ENCODE peak calls at places on chromosomes 4 and X, in four cellular contexts. J is heart left ventricle, A is AG10803, Q is H7. I is an unnamed sample.

GRCh38 chr4:77157859-77158486 is 966 bp downstream of the CCNG2 start:
- DNase-seq in J (peak), A (peak), Q (peak), I (peak)

GRCh38 chrX:46953597-46953996 is 41.4 kb downstream of the JADE3 start:
- DNase-seq in J (no peak), A (no peak), Q (no peak), I (no peak)

GRCh38 chr4:83075696-83076095 is 38.8 kb downstream of the PLAC8 start:
- DNase-seq in J (no peak), A (peak), Q (no peak), I (no peak)

GRCh38 chr4:165626316-165626715 is 246.7 kb upstream of the TLL1 start:
- DNase-seq in J (no peak), A (no peak), Q (no peak), I (no peak)

GRCh38 chr4:180058731-180059215 is 2184.4 kb upstream of the TENM3 start:
- DNase-seq in J (peak), A (peak), Q (peak), I (peak)

GRCh38 chr4:14862881-14863280 is 139.4 kb upstream of the CPEB2 start:
- DNase-seq in J (peak), A (no peak), Q (peak), I (no peak)

GRCh38 chr4:90234916-90235547 is 107.8 kb downstream of the CCSER1 start:
- DNase-seq in J (peak), A (no peak), Q (no peak), I (no peak)

GRCh38 chr4:87375719-87376291 is 15.2 kb downstream of the HSD17B11 start:
- DNase-seq in J (no peak), A (peak), Q (peak), I (no peak)

GRCh38 chr4:81632581-81633247 is 161.0 kb upstream of the RASGEF1B start:
- DNase-seq in J (no peak), A (peak), Q (no peak), I (no peak)

GRCh38 chr4:88195666-88196365 is 37.4 kb upstream of the ABCG2 start:
- DNase-seq in J (no peak), A (no peak), Q (peak), I (no peak)

GRCh38 chr4:112855058-112855457 is 194.4 kb upstream of the ANK2 start:
- DNase-seq in J (peak), A (no peak), Q (no peak), I (no peak)

GRCh38 chrX:38320819-38321218 is 6.5 kb downstream of the RPGR start:
- DNase-seq in J (no peak), A (no peak), Q (no peak), I (no peak)

GRCh38 chrX:129744881-129745321 is 6.1 kb downstream of the XPNPEP2 start:
- DNase-seq in J (no peak), A (no peak), Q (no peak), I (no peak)

GRCh38 chr4:81491943-81492342 is 20.2 kb upstream of the RASGEF1B start:
- DNase-seq in J (no peak), A (no peak), Q (no peak), I (no peak)

GRCh38 chr4:87465739-87466366 is 43.5 kb downstream of the NUDT9 start:
- DNase-seq in J (no peak), A (peak), Q (peak), I (no peak)

DNA sequence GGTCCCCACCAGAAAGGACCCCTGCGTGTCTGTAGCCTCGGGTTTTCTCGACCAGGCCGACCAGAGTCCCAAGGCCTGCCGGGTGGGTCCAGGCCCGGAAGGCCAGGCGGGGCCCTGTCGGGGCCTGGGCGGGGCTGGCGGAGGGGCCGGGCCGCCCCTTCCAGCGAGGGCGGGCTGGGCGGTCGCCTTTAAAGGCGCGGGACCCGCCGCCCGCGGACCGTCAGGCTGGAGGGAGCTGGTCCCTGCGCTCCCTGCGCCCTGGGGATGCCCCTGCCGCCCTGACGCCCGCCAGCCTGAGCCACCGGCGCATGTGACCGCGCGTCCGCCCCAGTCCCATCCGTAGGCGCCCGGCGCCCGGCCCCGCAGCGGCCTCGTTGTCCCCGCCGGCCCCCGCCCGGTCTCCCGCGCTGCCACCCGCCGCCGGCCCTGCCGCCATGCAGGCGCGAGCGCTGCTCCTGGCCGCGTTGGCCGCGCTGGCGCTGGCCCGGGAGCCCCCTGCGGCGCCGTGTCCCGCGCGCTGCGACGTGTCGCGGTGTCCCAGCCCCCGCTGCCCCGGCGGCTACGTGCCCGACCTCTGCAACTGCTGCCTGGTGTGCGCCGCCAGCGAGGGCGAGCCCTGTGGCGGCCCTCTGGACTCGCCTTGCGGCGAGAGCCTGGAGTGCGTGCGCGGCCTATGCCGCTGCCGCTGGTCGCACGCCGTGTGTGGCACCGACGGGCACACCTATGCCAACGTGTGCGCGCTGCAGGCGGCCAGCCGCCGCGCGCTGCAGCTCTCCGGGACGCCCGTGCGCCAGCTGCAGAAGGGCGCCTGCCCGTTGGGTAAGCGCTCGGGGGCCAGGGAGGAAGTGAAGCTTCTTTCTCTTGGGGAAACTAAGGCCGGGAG is at the start of gene HTRA3:
- DNase-seq in J (peak), A (no peak), Q (peak), I (peak)
- H3K4me3 ChIP-seq in J (peak), A (peak), Q (peak), I (peak)

DNA sequence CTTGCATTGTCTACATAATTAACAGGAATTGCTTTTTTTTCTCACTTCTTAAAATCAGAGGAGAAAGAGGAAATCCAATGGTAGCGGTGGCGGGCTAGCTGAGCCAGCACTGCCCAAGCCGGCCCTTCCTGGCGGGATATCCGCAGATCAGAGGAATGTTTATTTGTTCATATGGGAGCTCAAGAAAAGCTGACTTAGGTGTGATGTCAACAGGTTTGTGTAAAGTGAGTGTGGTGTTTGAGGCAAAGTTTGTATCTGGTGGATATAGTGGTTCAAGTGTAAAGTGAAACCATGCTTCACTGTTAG is 466 bp upstream of the SLC39A8 start:
- DNase-seq in J (no peak), A (no peak), Q (no peak), I (no peak)
- H3K4me3 ChIP-seq in J (peak), A (peak), Q (peak), I (peak)

GRCh38 chr4:120055795-120056194 is 10.9 kb downstream of the MAD2L1 start:
- DNase-seq in J (no peak), A (no peak), Q (no peak), I (no peak)

GRCh38 chr4:120055167-120055566 is 11.5 kb downstream of the MAD2L1 start:
- DNase-seq in J (no peak), A (no peak), Q (no peak), I (no peak)

GRCh38 chr4:120052840-120053239 is 13.8 kb downstream of the MAD2L1 start:
- DNase-seq in J (no peak), A (peak), Q (no peak), I (no peak)

GRCh38 chr4:120053916-120054315 is 12.7 kb downstream of the MAD2L1 start:
- DNase-seq in J (no peak), A (no peak), Q (no peak), I (no peak)

DNA sequence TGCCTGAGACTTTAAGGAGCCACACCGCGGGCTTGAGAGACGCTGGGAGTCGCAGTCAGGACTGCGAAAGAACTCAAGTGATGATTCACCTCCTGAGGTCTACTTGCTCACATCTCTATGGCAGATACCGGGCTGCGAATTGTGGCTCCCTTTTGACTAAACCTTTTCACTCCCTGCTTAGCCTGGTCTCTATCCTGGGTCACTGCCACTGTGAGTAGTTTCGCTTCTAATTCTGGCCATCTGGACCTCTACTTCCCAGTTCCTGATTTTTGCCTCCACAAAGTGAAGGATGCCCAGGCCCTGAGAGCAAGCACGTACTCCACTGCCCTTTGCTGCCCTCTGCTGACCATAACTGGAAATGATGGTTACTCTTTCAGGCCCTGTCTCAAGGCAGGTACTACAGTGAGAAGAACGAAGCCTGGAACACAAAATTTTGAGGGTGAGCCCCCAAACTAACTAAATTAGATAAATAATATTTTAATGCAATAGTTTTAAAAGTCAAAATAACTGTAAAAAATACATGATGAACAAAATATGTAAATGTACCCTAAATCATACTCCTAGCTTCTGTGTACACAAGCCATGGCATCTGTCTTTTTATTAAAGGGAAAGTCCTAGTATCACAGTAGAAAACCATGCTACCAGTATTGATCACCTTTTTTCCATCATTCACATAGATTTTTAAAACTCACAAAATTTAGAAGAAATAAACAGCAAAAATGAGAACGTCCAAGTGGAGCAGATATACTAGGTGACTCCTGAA is 16.7 kb downstream of the MAD2L1 start:
- DNase-seq in J (peak), A (peak), Q (peak), I (peak)
- H3K4me3 ChIP-seq in J (peak), A (peak), Q (no peak), I (peak)

GRCh38 chr4:38673109-38673978 is 9.3 kb downstream of the KLF3 start:
- DNase-seq in J (peak), A (peak), Q (peak), I (peak)
- H3K4me3 ChIP-seq in J (no peak), A (no peak), Q (no peak), I (no peak)

GRCh38 chr4:36310237-36310636 is 28.8 kb downstream of the DTHD1 start:
- DNase-seq in J (no peak), A (no peak), Q (no peak), I (no peak)

GRCh38 chr4:36308150-36308549 is 26.7 kb downstream of the DTHD1 start:
- DNase-seq in J (no peak), A (no peak), Q (no peak), I (no peak)

GRCh38 chr4:36312511-36312910 is 31.1 kb downstream of the DTHD1 start:
- DNase-seq in J (no peak), A (no peak), Q (no peak), I (no peak)

GRCh38 chr4:36313687-36314086 is 32.3 kb downstream of the DTHD1 start:
- DNase-seq in J (no peak), A (no peak), Q (no peak), I (no peak)

GRCh38 chr4:36310793-36311192 is 29.4 kb downstream of the DTHD1 start:
- DNase-seq in J (peak), A (no peak), Q (no peak), I (no peak)
- H3K4me3 ChIP-seq in J (peak), A (no peak), Q (no peak), I (no peak)